ENCODE peak calls at places on chromosomes 7 and 10, in six cellular contexts. C is adrenal gland, E is NCI-H2081, F is HTR-8/SVneo, R is posterior cingulate gyrus, Q is KBM-7. T is an unnamed sample.

GRCh38 chr7:20834656-20835055 is 48.0 kb upstream of the SP8 start:
- DNase-seq in E (peak; percentile 44), Q (no peak), F (no peak), R (no peak), C (no peak), T (no peak)

GRCh38 chr10:5800782-5801181 is 12.5 kb downstream of the GDI2 start:
- DNase-seq in Q (no peak), F (no peak), C (no peak), R (no peak), E (no peak), T (no peak)

GRCh38 chr7:108846471-108846870 is 276.8 kb downstream of the DNAJB9 start:
- DNase-seq in E (no peak), R (no peak), Q (no peak), F (no peak), C (no peak), T (no peak)

GRCh38 chr7:5362466-5362865 is 61.2 kb downstream of the TNRC18 start:
- DNase-seq in E (no peak), Q (no peak), R (no peak), C (no peak), F (no peak), T (no peak)

GRCh38 chr10:52578871-52579405 is 193.6 kb downstream of the MBL2 start:
- DNase-seq in E (no peak), R (no peak), C (no peak), F (peak; percentile 23), Q (peak; percentile 11), T (peak; percentile 91)

GRCh38 chr10:60169111-60169510 is 220.6 kb downstream of the ANK3 start:
- DNase-seq in Q (no peak), R (no peak), F (no peak), E (no peak), C (no peak), T (no peak)

GRCh38 chr10:75287697-75288096 is 51.9 kb upstream of the COMTD1 start:
- DNase-seq in E (no peak), C (no peak), R (no peak), F (no peak), Q (no peak), T (no peak)

GRCh38 chr10:124639206-124639605 is 105.0 kb downstream of the FAM53B start:
- DNase-seq in F (no peak), Q (no peak), E (no peak), C (no peak), R (no peak), T (no peak)

GRCh38 chr7:5139998-5140397 is 50.0 kb upstream of the WIPI2 start:
- DNase-seq in F (no peak), E (no peak), R (no peak), Q (peak; percentile 45), C (no peak), T (no peak)

GRCh38 chr10:117860135-117860534 is 186.6 kb downstream of the RAB11FIP2 start:
- DNase-seq in Q (no peak), E (no peak), F (no peak), R (no peak), C (no peak), T (no peak)

GRCh38 chr7:76317782-76318487 is 15.5 kb downstream of the HSPB1 start:
- DNase-seq in F (peak; percentile 92), Q (peak; percentile 97), E (peak; percentile 99), C (peak; percentile 98), R (peak; percentile 98), T (peak; percentile 86)

GRCh38 chr7:139582130-139582650 is 58.7 kb downstream of the CLEC2L start:
- DNase-seq in C (no peak), F (no peak), R (no peak), E (no peak), Q (no peak), T (no peak)

GRCh38 chr10:49091450-49092210 is 23.7 kb downstream of the VSTM4 start:
- DNase-seq in E (no peak), Q (no peak), R (no peak), F (no peak), C (no peak), T (no peak)

GRCh38 chr7:52365349-52365748 is 670.1 kb upstream of the POM121L12 start:
- DNase-seq in F (no peak), E (no peak), C (no peak), R (no peak), Q (no peak), T (no peak)

GRCh38 chr7:151992375-151992774 is 33.1 kb upstream of the GALNT11 start:
- DNase-seq in R (peak; percentile 48), Q (peak; percentile 75), C (peak; percentile 37), E (peak; percentile 44), F (no peak), T (no peak)

GRCh38 chr10:8043569-8044306 is 10.8 kb upstream of the GATA3 start:
- DNase-seq in F (no peak), R (no peak), C (no peak), Q (no peak), E (no peak), T (no peak)

GRCh38 chr10:120750167-120750566 is 101.0 kb upstream of the WDR11 start:
- DNase-seq in Q (peak; percentile 80), E (no peak), F (no peak), R (no peak), C (no peak), T (no peak)

GRCh38 chr7:151309306-151309705 is 32.3 kb upstream of the NUB1 start:
- DNase-seq in R (no peak), F (peak; percentile 54), C (peak; percentile 6), Q (peak; percentile 43), E (no peak), T (no peak)

GRCh38 chr7:22942191-22942590 is 71.7 kb downstream of the HYCC1 start:
- DNase-seq in Q (no peak), E (no peak), C (no peak), F (no peak), R (no peak), T (no peak)

GRCh38 chr10:26755443-26755903 is 58.0 kb downstream of the PDSS1 start:
- DNase-seq in Q (peak; percentile 71), F (no peak), R (no peak), E (no peak), C (no peak), T (no peak)

GRCh38 chr10:45403151-45403550 is 29.1 kb downstream of the ALOX5 start:
- DNase-seq in F (no peak), Q (no peak), E (no peak), C (no peak), R (no peak), T (no peak)

GRCh38 chr10:131310904-131311660 is 439 bp downstream of the TCERG1L start:
- DNase-seq in E (no peak), F (no peak), Q (no peak), R (no peak), C (no peak), T (no peak)

GRCh38 chr7:39248693-39249090 is 271.0 kb downstream of the POU6F2 start:
- DNase-seq in R (no peak), Q (no peak), E (no peak), C (no peak), F (no peak), T (no peak)

GRCh38 chr7:18610331-18610948 is 114.9 kb downstream of the HDAC9 start:
- DNase-seq in R (no peak), C (no peak), E (peak; percentile 57), F (peak; percentile 18), Q (peak; percentile 45), T (peak; percentile 2)

GRCh38 chr7:106114735-106115383 is 2.7 kb upstream of the SYPL1 start:
- DNase-seq in E (no peak), F (no peak), C (no peak), R (no peak), Q (no peak), T (no peak)

GRCh38 chr10:693506-693905 is 4.0 kb upstream of the DIP2C start:
- DNase-seq in E (no peak), C (no peak), R (no peak), F (no peak), Q (no peak), T (no peak)

GRCh38 chr7:79462334-79462733 is 8.9 kb upstream of the MAGI2 start:
- DNase-seq in C (no peak), F (no peak), R (no peak), Q (no peak), E (no peak), T (no peak)

GRCh38 chr7:96329189-96329588 is 7.3 kb upstream of the SLC25A13 start:
- DNase-seq in F (no peak), E (peak; percentile 64), C (no peak), Q (no peak), R (no peak), T (no peak)

GRCh38 chr10:14089556-14090297 is 241.0 kb downstream of the FRMD4A start:
- DNase-seq in Q (no peak), F (no peak), R (no peak), C (no peak), E (no peak), T (no peak)

GRCh38 chr10:119479048-119479394 is 63.5 kb downstream of the RGS10 start:
- DNase-seq in F (no peak), R (no peak), E (no peak), Q (no peak), C (no peak), T (no peak)

GRCh38 chr7:142847353-142847752 is 7.5 kb upstream of the EPHB6 start:
- DNase-seq in R (no peak), Q (no peak), E (no peak), F (no peak), C (no peak), T (no peak)

GRCh38 chr7:124908258-124908657 is 21.4 kb downstream of the POT1 start:
- DNase-seq in E (no peak), C (no peak), Q (no peak), R (no peak), F (no peak), T (no peak)

GRCh38 chr10:71829171-71829570 is 21.9 kb downstream of the PSAP start:
- DNase-seq in Q (peak; percentile 72), C (no peak), F (no peak), R (no peak), E (no peak), T (no peak)

GRCh38 chr7:131370523-131370968 is 42.9 kb downstream of the MKLN1 start:
- DNase-seq in R (no peak), E (no peak), F (peak; percentile 18), C (no peak), Q (peak; percentile 21), T (no peak)

GRCh38 chr7:106166651-106167342 is 54.7 kb upstream of the SYPL1 start:
- DNase-seq in Q (peak; percentile 63), E (peak; percentile 70), R (no peak), C (peak; percentile 68), F (peak; percentile 47), T (peak; percentile 56)

GRCh38 chr7:226281-226882 is 34.0 kb downstream of the FAM20C start:
- DNase-seq in C (peak; percentile 80), E (no peak), R (no peak), F (no peak), Q (no peak), T (no peak)

GRCh38 chr10:97138174-97138573 is 47.6 kb downstream of the SLIT1 start:
- DNase-seq in F (no peak), Q (no peak), E (no peak), C (no peak), R (no peak), T (no peak)

GRCh38 chr7:16398211-16399017 is 22.9 kb downstream of the CRPPA start:
- DNase-seq in Q (no peak), E (no peak), C (no peak), R (no peak), F (no peak), T (no peak)

T was measured in pulmonary artery endothelial cell.